ENCODE peak calls at places on chromosomes 6 and 20, in eight cellular contexts. One of them, this sample, is unnamed.

GRCh38 chr6:1311400-1312192 is at the start of gene FOXQ1:
- DNase-seq in HFF-Myc: no peak
- DNase-seq in mucosa of descending colon: peak; percentile 68
- DNase-seq in T-cell: no peak
- DNase-seq in endothelial cell: peak; percentile 45
- DNase-seq in B cell: peak; percentile 15
- DNase-seq in NCI-H460: peak; percentile 80
- DNase-seq in Kasumi-1: no peak
- DNase-seq in this sample: no peak

GRCh38 chr20:36018208-36018988 is 50.0 kb downstream of the CNBD2 start:
- DNase-seq in Kasumi-1: no peak
- DNase-seq in T-cell: no peak
- DNase-seq in mucosa of descending colon: peak; percentile 27
- DNase-seq in B cell: no peak
- DNase-seq in NCI-H460: no peak
- DNase-seq in endothelial cell: no peak
- DNase-seq in HFF-Myc: no peak
- DNase-seq in this sample: no peak

GRCh38 chr6:157518399-157519250 is 137.6 kb downstream of the ZDHHC14 start:
- DNase-seq in B cell: no peak
- DNase-seq in T-cell: no peak
- DNase-seq in Kasumi-1: no peak
- DNase-seq in mucosa of descending colon: no peak
- DNase-seq in HFF-Myc: peak; percentile 30
- DNase-seq in NCI-H460: peak; percentile 60
- DNase-seq in endothelial cell: no peak
- DNase-seq in this sample: peak; percentile 49

GRCh38 chr6:135423649-135424128 is 73.9 kb downstream of the AHI1 start:
- DNase-seq in mucosa of descending colon: no peak
- DNase-seq in endothelial cell: no peak
- DNase-seq in NCI-H460: no peak
- DNase-seq in Kasumi-1: peak; percentile 71
- DNase-seq in HFF-Myc: peak; percentile 9
- DNase-seq in B cell: peak; percentile 32
- DNase-seq in T-cell: no peak
- DNase-seq in this sample: peak; percentile 4

GRCh38 chr6:11650297-11650696 is 112.7 kb downstream of the TMEM170B start:
- DNase-seq in HFF-Myc: no peak
- DNase-seq in mucosa of descending colon: no peak
- DNase-seq in T-cell: no peak
- DNase-seq in Kasumi-1: no peak
- DNase-seq in NCI-H460: no peak
- DNase-seq in B cell: no peak
- DNase-seq in endothelial cell: peak; percentile 81
- DNase-seq in this sample: no peak

GRCh38 chr6:78598966-78599365 is 268.4 kb upstream of the IRAK1BP1 start:
- DNase-seq in T-cell: no peak
- DNase-seq in Kasumi-1: no peak
- DNase-seq in mucosa of descending colon: no peak
- DNase-seq in B cell: no peak
- DNase-seq in NCI-H460: no peak
- DNase-seq in HFF-Myc: peak; percentile 91
- DNase-seq in endothelial cell: no peak
- DNase-seq in this sample: peak; percentile 90

GRCh38 chr6:20793174-20793573 is 258.9 kb downstream of the CDKAL1 start:
- DNase-seq in T-cell: no peak
- DNase-seq in Kasumi-1: no peak
- DNase-seq in NCI-H460: no peak
- DNase-seq in endothelial cell: no peak
- DNase-seq in B cell: no peak
- DNase-seq in HFF-Myc: no peak
- DNase-seq in mucosa of descending colon: no peak
- DNase-seq in this sample: no peak

GRCh38 chr6:158648682-158649131 is 1.1 kb upstream of the SYTL3 start:
- DNase-seq in T-cell: no peak
- DNase-seq in B cell: no peak
- DNase-seq in HFF-Myc: no peak
- DNase-seq in mucosa of descending colon: no peak
- DNase-seq in NCI-H460: no peak
- DNase-seq in endothelial cell: no peak
- DNase-seq in Kasumi-1: no peak
- DNase-seq in this sample: peak; percentile 86

GRCh38 chr6:14664112-14664592 is 546.6 kb downstream of the CD83 start:
- DNase-seq in Kasumi-1: no peak
- DNase-seq in mucosa of descending colon: no peak
- DNase-seq in NCI-H460: no peak
- DNase-seq in T-cell: peak; percentile 45
- DNase-seq in HFF-Myc: no peak
- DNase-seq in endothelial cell: no peak
- DNase-seq in B cell: peak; percentile 74
- DNase-seq in this sample: no peak

GRCh38 chr6:30884521-30885480 is 482 bp downstream of the DDR1 start:
- DNase-seq in B cell: peak; percentile 70
- DNase-seq in T-cell: no peak
- DNase-seq in Kasumi-1: no peak
- DNase-seq in mucosa of descending colon: peak; percentile 63
- DNase-seq in NCI-H460: no peak
- DNase-seq in HFF-Myc: no peak
- DNase-seq in endothelial cell: no peak
- DNase-seq in this sample: no peak

This sample was measured in BJ.